ENCODE peak calls at places on chromosome 2, in seven cellular contexts. D is activated T-cell treated with anti-CD3 and anti-CD28 coated beads for 48 hours; E is EL; U is CD8-positive, alpha-beta memory T cell; J is cardiac muscle cell; K is chondrocyte; H is Kasumi-1. W is an unnamed sample.

GRCh38 chr2:219158586-219158985 is 2.0 kb downstream of the NHEJ1 start:
- DNase-seq in D (no peak), E (peak), U (no peak), J (no peak), K (no peak), H (no peak), W (no peak)

GRCh38 chr2:16525265-16525887 is 140.3 kb downstream of the CYRIA start:
- DNase-seq in D (no peak), E (no peak), U (no peak), J (peak), K (no peak), H (peak), W (no peak)

GRCh38 chr2:133415210-133415876 is 152.9 kb downstream of the NCKAP5 start:
- DNase-seq in D (no peak), E (no peak), U (no peak), J (no peak), K (no peak), H (no peak), W (no peak)

GRCh38 chr2:180618570-180618969 is 361.8 kb upstream of the UBE2E3 start:
- DNase-seq in D (no peak), E (peak), U (no peak), J (peak), K (no peak), H (peak), W (no peak)

GRCh38 chr2:118738524-118739308 is 108.7 kb downstream of the EN1 start:
- DNase-seq in D (no peak), E (peak), U (no peak), J (peak), K (no peak), H (no peak), W (no peak)

GRCh38 chr2:23632386-23632785 is 247.4 kb downstream of the KLHL29 start:
- DNase-seq in D (no peak), E (no peak), U (no peak), J (no peak), K (peak), H (no peak), W (no peak)

GRCh38 chr2:156892449-156893335 is 364.8 kb upstream of the GALNT5 start:
- DNase-seq in D (no peak), E (peak), U (no peak), J (peak), K (no peak), H (peak), W (no peak)

GRCh38 chr2:217329023-217329431 is 469.2 kb upstream of the TNP1 start:
- DNase-seq in D (no peak), E (no peak), U (no peak), J (peak), K (no peak), H (no peak), W (no peak)

GRCh38 chr2:165239230-165239629 is at the start of gene SCN2A:
- DNase-seq in D (no peak), E (peak), U (no peak), J (peak), K (no peak), H (peak), W (no peak)

GRCh38 chr2:73614997-73615396 is 27.2 kb downstream of the NAT8 start:
- DNase-seq in D (no peak), E (no peak), U (no peak), J (no peak), K (no peak), H (no peak), W (no peak)

GRCh38 chr2:128301501-128301966 is 17.1 kb downstream of the HS6ST1 start:
- DNase-seq in D (no peak), E (peak), U (no peak), J (peak), K (no peak), H (no peak), W (no peak)

GRCh38 chr2:101270700-101271259 is 18.1 kb downstream of the CNOT11 start:
- DNase-seq in D (no peak), E (no peak), U (no peak), J (no peak), K (no peak), H (no peak), W (no peak)

GRCh38 chr2:19073522-19073921 is 284.9 kb downstream of the OSR1 start:
- DNase-seq in D (no peak), E (peak), U (no peak), J (peak), K (no peak), H (no peak), W (no peak)

GRCh38 chr2:72917138-72917874 is at the start of gene EMX1:
- DNase-seq in D (peak), E (no peak), U (no peak), J (no peak), K (no peak), H (peak), W (no peak)

GRCh38 chr2:107091163-107091864 is 205.3 kb upstream of the ST6GAL2 start:
- DNase-seq in D (no peak), E (peak), U (no peak), J (peak), K (no peak), H (no peak), W (no peak)

GRCh38 chr2:221075203-221075602 is 496.9 kb downstream of the EPHA4 start:
- DNase-seq in D (no peak), E (peak), U (no peak), J (no peak), K (no peak), H (no peak), W (no peak)

GRCh38 chr2:230767862-230768388 is 55.3 kb downstream of the CAB39 start:
- DNase-seq in D (no peak), E (no peak), U (no peak), J (no peak), K (no peak), H (no peak), W (no peak)

GRCh38 chr2:230691005-230691647 is 21.5 kb upstream of the CAB39 start:
- DNase-seq in D (no peak), E (peak), U (no peak), J (peak), K (no peak), H (no peak), W (no peak)

GRCh38 chr2:10441966-10442365 is 6.2 kb downstream of the ODC1 start:
- DNase-seq in D (no peak), E (no peak), U (no peak), J (peak), K (no peak), H (no peak), W (no peak)

GRCh38 chr2:20300656-20301055 is 50.0 kb downstream of the PUM2 start:
- DNase-seq in D (no peak), E (no peak), U (no peak), J (no peak), K (no peak), H (no peak), W (no peak)

GRCh38 chr2:239195318-239195871 is 205.4 kb downstream of the HDAC4 start:
- DNase-seq in D (no peak), E (no peak), U (no peak), J (peak), K (peak), H (no peak), W (no peak)

GRCh38 chr2:204425821-204426220 is 119.5 kb upstream of the PARD3B start:
- DNase-seq in D (no peak), E (no peak), U (no peak), J (no peak), K (no peak), H (no peak), W (no peak)

GRCh38 chr2:201419057-201419635 is 32.1 kb downstream of the TRAK2 start:
- DNase-seq in D (no peak), E (peak), U (no peak), J (no peak), K (no peak), H (no peak), W (no peak)

W was measured in SIG-M5.